ENCODE peak calls at places on chromosome 18, in eight cellular contexts. N is fibroblast of lung; Z is stimulated activated CD8-positive, alpha-beta memory T cell treated with anti-CD3 and anti-CD28 coated beads, Interleukin-12 subunit alpha, Interleukin-12 subunit beta, amount 100 ng/mL, for 1 hour; Y is stimulated activated CD4-positive, alpha-beta T cell treated with anti-CD3 and anti-CD28 coated beads, Interleukin-4, amount 100 ng/mL, for 24 hours; Q is HAP-1; T is AG08396; J is AG09319; L is memory B cell. B is an unnamed sample.

GRCh38 chr18:199768-200167 is 41.4 kb downstream of the USP14 start:
- DNase-seq in N (no peak), Z (no peak), Y (no peak), Q (no peak), T (no peak), J (no peak), L (no peak), B (no peak)

GRCh38 chr18:63887424-63887823 is at the start of gene SERPINB2:
- DNase-seq in N (no peak), Z (no peak), Y (peak), Q (no peak), T (no peak), J (no peak), L (no peak), B (peak)

GRCh38 chr18:7755753-7756475 is 188.8 kb downstream of the PTPRM start:
- DNase-seq in N (no peak), Z (no peak), Y (no peak), Q (no peak), T (no peak), J (peak), L (no peak), B (no peak)

GRCh38 chr18:26791676-26792075 is 73.8 kb downstream of the AQP4 start:
- DNase-seq in N (peak), Z (no peak), Y (no peak), Q (no peak), T (no peak), J (no peak), L (no peak), B (peak)

GRCh38 chr18:33577688-33578370 is at the start of gene ASXL3:
- DNase-seq in N (peak), Z (no peak), Y (no peak), Q (no peak), T (peak), J (no peak), L (no peak), B (no peak)

GRCh38 chr18:46416706-46417638 is 240.0 kb downstream of the LOXHD1 start:
- DNase-seq in N (no peak), Z (no peak), Y (no peak), Q (no peak), T (no peak), J (no peak), L (no peak), B (no peak)

GRCh38 chr18:79766308-79766707 is 31.4 kb upstream of the KCNG2 start:
- DNase-seq in N (no peak), Z (no peak), Y (no peak), Q (no peak), T (no peak), J (no peak), L (no peak), B (no peak)

GRCh38 chr18:53971331-53971730 is 253.1 kb downstream of the MBD2 start:
- DNase-seq in N (peak), Z (no peak), Y (no peak), Q (no peak), T (no peak), J (no peak), L (no peak), B (peak)

GRCh38 chr18:10404148-10404547 is 50.3 kb upstream of the APCDD1 start:
- DNase-seq in N (no peak), Z (no peak), Y (no peak), Q (no peak), T (no peak), J (no peak), L (no peak), B (no peak)

GRCh38 chr18:76691800-76692199 is 130.6 kb upstream of the ZNF236 start:
- DNase-seq in N (no peak), Z (no peak), Y (no peak), Q (no peak), T (no peak), J (no peak), L (no peak), B (no peak)

GRCh38 chr18:68267583-68267982 is 447.3 kb downstream of the TMX3 start:
- DNase-seq in N (peak), Z (no peak), Y (no peak), Q (no peak), T (peak), J (no peak), L (no peak), B (peak)

GRCh38 chr18:23231340-23232021 is 96.2 kb downstream of the CABLES1 start:
- DNase-seq in N (peak), Z (peak), Y (peak), Q (no peak), T (peak), J (peak), L (peak), B (peak)

GRCh38 chr18:31046916-31047315 is 4.4 kb upstream of the DSC3 start:
- DNase-seq in N (no peak), Z (no peak), Y (no peak), Q (no peak), T (no peak), J (no peak), L (no peak), B (peak)

GRCh38 chr18:8842506-8842905 is 137.2 kb downstream of the MTCL1 start:
- DNase-seq in N (no peak), Z (no peak), Y (no peak), Q (no peak), T (no peak), J (no peak), L (no peak), B (peak)

GRCh38 chr18:47817017-47817911 is 113.2 kb downstream of the SMAD2 start:
- DNase-seq in N (no peak), Z (no peak), Y (no peak), Q (no peak), T (no peak), J (peak), L (no peak), B (no peak)

GRCh38 chr18:58639751-58640427 is 11.0 kb upstream of the ALPK2 start:
- DNase-seq in N (peak), Z (no peak), Y (no peak), Q (peak), T (peak), J (no peak), L (no peak), B (peak)

GRCh38 chr18:78740876-78741275 is 238.7 kb upstream of the SALL3 start:
- DNase-seq in N (no peak), Z (no peak), Y (no peak), Q (no peak), T (no peak), J (no peak), L (no peak), B (no peak)

GRCh38 chr18:46096651-46097300 is 1.3 kb downstream of the ATP5F1A start:
- DNase-seq in N (peak), Z (no peak), Y (no peak), Q (no peak), T (peak), J (no peak), L (no peak), B (no peak)

GRCh38 chr18:32373995-32374394 is 96.7 kb downstream of the GAREM1 start:
- DNase-seq in N (peak), Z (no peak), Y (no peak), Q (peak), T (no peak), J (no peak), L (no peak), B (peak)

GRCh38 chr18:71431171-71431570 is 1113.0 kb downstream of the CBLN2 start:
- DNase-seq in N (no peak), Z (no peak), Y (no peak), Q (no peak), T (no peak), J (no peak), L (no peak), B (no peak)

GRCh38 chr18:67669993-67670671 is 153.6 kb upstream of the DSEL start:
- DNase-seq in N (peak), Z (no peak), Y (no peak), Q (no peak), T (peak), J (peak), L (no peak), B (peak)

GRCh38 chr18:2985628-2986027 is 27.3 kb downstream of the LPIN2 start:
- DNase-seq in N (peak), Z (no peak), Y (no peak), Q (no peak), T (no peak), J (no peak), L (peak), B (peak)

GRCh38 chr18:9095297-9096012 is 7.0 kb upstream of the NDUFV2 start:
- DNase-seq in N (peak), Z (no peak), Y (peak), Q (no peak), T (peak), J (no peak), L (peak), B (no peak)

GRCh38 chr18:57915241-57915640 is 112.1 kb upstream of the ATP8B1 start:
- DNase-seq in N (peak), Z (no peak), Y (no peak), Q (no peak), T (no peak), J (peak), L (no peak), B (no peak)

GRCh38 chr18:48740068-48740440 is 201.2 kb downstream of the CTIF start:
- DNase-seq in N (no peak), Z (no peak), Y (no peak), Q (no peak), T (no peak), J (no peak), L (no peak), B (no peak)

GRCh38 chr18:267688-268552 is at the start of gene THOC1:
- DNase-seq in N (peak), Z (peak), Y (peak), Q (peak), T (peak), J (peak), L (peak), B (peak)